ENCODE peak calls at places on chromosomes 7 and 10, in eight cellular contexts. Y is right lobe of liver, S is Calu3, U is nephron progenitor cell, N is PC-9, E is astrocyte, J is cardiac fibroblast, R is fibroblast of pulmonary artery. T is an unnamed sample.

GRCh38 chr7:44277851-44278250 is 47.5 kb downstream of the CAMK2B start:
- DNase-seq in Y (peak; percentile 52), S (no peak), U (peak; percentile 1), N (no peak), E (no peak), J (peak; percentile 33), R (peak; percentile 72), T (no peak)

GRCh38 chr10:77554996-77555397 is 82.6 kb downstream of the KCNMA1 start:
- DNase-seq in Y (peak; percentile 69), S (no peak), U (no peak), N (no peak), E (no peak), J (no peak), R (no peak), T (no peak)

GRCh38 chr7:129553861-129554530 is 51.7 kb downstream of the SMKR1 start:
- DNase-seq in Y (no peak), S (no peak), U (no peak), N (no peak), E (peak; percentile 42), J (peak; percentile 42), R (no peak), T (no peak)

GRCh38 chr7:35255417-35255798 is 1.5 kb upstream of the TBX20 start:
- DNase-seq in Y (no peak), S (no peak), U (no peak), N (no peak), E (no peak), J (no peak), R (no peak), T (no peak)

GRCh38 chr7:120874016-120874415 is 16.1 kb upstream of the TSPAN12 start:
- DNase-seq in Y (no peak), S (no peak), U (no peak), N (no peak), E (no peak), J (no peak), R (no peak), T (no peak)

GRCh38 chr7:82605247-82605864 is 161.8 kb upstream of the CACNA2D1 start:
- DNase-seq in Y (no peak), S (peak; percentile 29), U (peak; percentile 46), N (no peak), E (no peak), J (peak; percentile 73), R (peak; percentile 73), T (no peak)

GRCh38 chr7:150784120-150784736 is 15.9 kb downstream of the TMEM176B start:
- DNase-seq in Y (peak; percentile 65), S (peak; percentile 12), U (no peak), N (no peak), E (no peak), J (no peak), R (no peak), T (no peak)

GRCh38 chr10:77548671-77549070 is 88.9 kb downstream of the KCNMA1 start:
- DNase-seq in Y (no peak), S (no peak), U (no peak), N (no peak), E (no peak), J (no peak), R (no peak), T (no peak)

GRCh38 chr7:138943061-138943460 is 38.1 kb downstream of the KIAA1549 start:
- DNase-seq in Y (no peak), S (no peak), U (no peak), N (peak; percentile 21), E (no peak), J (no peak), R (no peak), T (no peak)

GRCh38 chr7:25963733-25964132 is 188.3 kb upstream of the NFE2L3 start:
- DNase-seq in Y (peak; percentile 64), S (no peak), U (no peak), N (no peak), E (no peak), J (no peak), R (no peak), T (no peak)

GRCh38 chr7:9091282-9091681 is 657.9 kb downstream of the NXPH1 start:
- DNase-seq in Y (no peak), S (no peak), U (no peak), N (no peak), E (no peak), J (no peak), R (no peak), T (no peak)
- TF ChIP-seq CTCF in Y (no peak), S (no peak), U (no peak), N (peak; percentile 58), E (no peak), J (no peak), R (no peak), T (no peak)

DNA sequence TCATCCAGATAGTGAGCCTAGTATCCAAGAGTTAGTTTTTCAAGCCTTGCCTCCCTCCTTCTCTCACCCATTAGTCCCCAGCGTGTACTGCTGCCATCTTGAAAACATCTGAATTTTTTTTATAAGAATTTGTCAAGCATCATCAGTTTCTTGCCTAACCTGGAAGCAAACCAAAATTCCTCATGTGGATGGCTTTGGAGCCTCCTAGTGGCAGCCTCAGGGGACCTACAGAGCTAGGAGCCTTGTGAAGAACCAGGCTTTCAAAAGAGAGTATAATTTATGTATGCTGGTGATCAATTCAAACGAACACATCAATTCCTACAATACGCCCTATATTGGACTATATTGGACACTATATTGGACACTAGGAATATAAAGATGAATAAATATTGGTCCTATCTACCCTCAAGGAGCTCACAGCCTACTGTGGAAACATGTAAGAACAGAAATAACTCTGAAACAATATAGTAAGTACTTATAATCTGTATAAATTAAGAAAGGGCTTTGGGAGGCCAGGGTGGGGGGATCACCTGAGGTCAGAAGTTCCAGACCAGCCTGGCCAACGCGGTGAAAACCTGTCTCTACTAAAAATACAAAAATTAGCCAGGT is 63.4 kb downstream of the HPSE2 start:
- DNase-seq in Y (no peak), S (peak; percentile 35), U (peak; percentile 56), N (peak; percentile 36), E (no peak), J (peak; percentile 33), R (peak; percentile 42), T (peak; percentile 18)
- TF ChIP-seq CTCF in Y (peak; percentile 58), S (peak; percentile 45), U (peak; percentile 85), N (peak; percentile 58), E (peak; percentile 50), J (peak; percentile 25), R (peak; percentile 47), T (peak; percentile 86)

GRCh38 chr7:154640917-154641316 is 362.0 kb downstream of the PAXIP1 start:
- DNase-seq in Y (no peak), S (no peak), U (no peak), N (no peak), E (no peak), J (no peak), R (no peak), T (no peak)

GRCh38 chr7:154640266-154640865 is 362.6 kb downstream of the PAXIP1 start:
- DNase-seq in Y (no peak), S (no peak), U (peak; percentile 32), N (no peak), E (no peak), J (no peak), R (no peak), T (no peak)

GRCh38 chr7:154646126-154647013 is 356.6 kb downstream of the PAXIP1 start:
- DNase-seq in Y (no peak), S (no peak), U (no peak), N (no peak), E (peak; percentile 94), J (no peak), R (no peak), T (no peak)

GRCh38 chr7:154647625-154648024 is 355.3 kb downstream of the PAXIP1 start:
- DNase-seq in Y (no peak), S (no peak), U (no peak), N (no peak), E (no peak), J (no peak), R (no peak), T (no peak)

DNA sequence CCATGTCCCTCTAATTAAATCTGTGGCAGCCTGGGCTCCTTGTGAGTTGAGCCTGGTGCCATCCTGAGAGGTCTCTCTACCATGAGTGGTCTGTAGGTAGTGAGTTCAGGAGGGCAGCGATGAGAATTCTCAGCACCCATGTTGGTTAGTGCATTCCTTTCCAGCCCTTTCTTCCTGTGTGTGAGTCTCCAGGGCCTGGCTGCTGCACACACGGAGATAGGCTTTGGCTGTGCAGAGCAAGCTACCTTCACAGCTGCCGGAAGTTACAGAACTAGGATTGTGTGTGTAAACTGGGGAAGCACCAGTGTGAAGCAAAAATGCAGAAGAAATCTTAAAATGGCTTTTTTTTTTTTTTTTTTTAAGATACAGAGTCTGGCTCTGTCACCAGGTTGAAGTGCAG is 358.6 kb downstream of the PAXIP1 start:
- DNase-seq in Y (no peak), S (no peak), U (no peak), N (no peak), E (peak; percentile 55), J (no peak), R (no peak), T (no peak)
- TF ChIP-seq CTCF in Y (no peak), S (no peak), U (no peak), N (no peak), E (no peak), J (no peak), R (no peak), T (no peak)

GRCh38 chr7:145169908-145170307 is 334.1 kb upstream of the TPK1 start:
- DNase-seq in Y (no peak), S (no peak), U (no peak), N (no peak), E (no peak), J (peak; percentile 11), R (no peak), T (no peak)
- TF ChIP-seq CTCF in Y (no peak), S (no peak), U (no peak), N (peak; percentile 52), E (no peak), J (no peak), R (no peak), T (peak; percentile 16)

GRCh38 chr7:66840316-66840715 is 80.7 kb upstream of the TMEM248 start:
- DNase-seq in Y (no peak), S (no peak), U (no peak), N (no peak), E (no peak), J (no peak), R (no peak), T (no peak)

GRCh38 chr7:66845382-66846095 is 75.5 kb upstream of the TMEM248 start:
- DNase-seq in Y (peak; percentile 57), S (no peak), U (no peak), N (no peak), E (no peak), J (no peak), R (peak; percentile 3), T (no peak)

GRCh38 chr7:66847879-66848810 is 72.9 kb upstream of the TMEM248 start:
- DNase-seq in Y (no peak), S (peak; percentile 36), U (no peak), N (peak; percentile 59), E (peak; percentile 75), J (peak; percentile 93), R (peak; percentile 88), T (no peak)

GRCh38 chr7:66841898-66842297 is 79.1 kb upstream of the TMEM248 start:
- DNase-seq in Y (no peak), S (no peak), U (no peak), N (no peak), E (no peak), J (no peak), R (no peak), T (no peak)

GRCh38 chr7:66844552-66845381 is 76.3 kb upstream of the TMEM248 start:
- DNase-seq in Y (peak; percentile 99), S (peak; percentile 96), U (peak; percentile 99), N (peak; percentile 92), E (peak; percentile 91), J (peak; percentile 99), R (peak; percentile 99), T (peak; percentile 99)
- TF ChIP-seq CTCF in Y (no peak), S (peak; percentile 16), U (no peak), N (peak; percentile 15), E (no peak), J (peak; percentile 26), R (peak; percentile 10), T (peak; percentile 41)

GRCh38 chr10:102121739-102122372 is 1.7 kb upstream of the LDB1 start:
- DNase-seq in Y (no peak), S (no peak), U (peak; percentile 37), N (no peak), E (no peak), J (no peak), R (peak; percentile 48), T (no peak)
- TF ChIP-seq CTCF in Y (no peak), S (no peak), U (no peak), N (no peak), E (no peak), J (peak; percentile 6), R (peak; percentile 32), T (peak; percentile 13)